ENCODE peak calls at places on chromosomes 3 and 15, in nine cellular contexts. J, D, M, X, Q, T, H, W and F are unnamed samples. For H3K4me1, the result is how much of the 10 kb centered on the place peaks cover.

GRCh38 chr3:196983186-196983585 is 14.6 kb upstream of the PIGZ start:
- DNase-seq in J (no peak), D (no peak), M (peak), X (no peak), Q (no peak), T (no peak), H (no peak), W (no peak), F (no peak)

GRCh38 chr3:23590874-23591273 is 214.9 kb upstream of the UBE2E1 start:
- DNase-seq in J (no peak), D (no peak), M (no peak), X (no peak), Q (no peak), T (no peak), H (no peak), W (no peak), F (no peak)

GRCh38 chr3:9727041-9727595 is 4.4 kb upstream of the BRPF1 start:
- DNase-seq in J (no peak), D (no peak), M (peak), X (no peak), Q (no peak), T (no peak), H (no peak), W (no peak), F (no peak)

GRCh38 chr15:100468265-100468664 is 60.5 kb downstream of the CERS3 start:
- DNase-seq in J (no peak), D (no peak), M (no peak), X (peak), Q (peak), T (no peak), H (no peak), W (peak), F (no peak)

GRCh38 chr15:80478075-80478474 is 73.9 kb downstream of the ARNT2 start:
- DNase-seq in J (no peak), D (no peak), M (no peak), X (no peak), Q (no peak), T (no peak), H (no peak), W (no peak), F (no peak)

GRCh38 chr15:38189651-38190280 is 62.9 kb upstream of the SPRED1 start:
- DNase-seq in J (no peak), D (no peak), M (no peak), X (no peak), Q (no peak), T (no peak), H (no peak), W (no peak), F (no peak)

GRCh38 chr15:25668901-25669300 is 194.2 kb downstream of the ATP10A start:
- DNase-seq in J (no peak), D (no peak), M (no peak), X (no peak), Q (no peak), T (no peak), H (no peak), W (no peak), F (no peak)

GRCh38 chr15:36544518-36545383 is 34.7 kb upstream of the CDIN1 start:
- DNase-seq in J (no peak), D (no peak), M (no peak), X (no peak), Q (no peak), T (no peak), H (no peak), W (no peak), F (no peak)

GRCh38 chr3:9214599-9214998 is 34.8 kb downstream of the SRGAP3 start:
- DNase-seq in J (no peak), D (no peak), M (no peak), X (no peak), Q (no peak), T (no peak), H (no peak), W (no peak), F (no peak)

GRCh38 chr3:139346771-139347170 is 3.0 kb downstream of the MRPS22 start:
- DNase-seq in J (no peak), D (no peak), M (no peak), X (no peak), Q (no peak), T (no peak), H (no peak), W (no peak), F (no peak)

GRCh38 chr3:168117853-168118313 is 22.2 kb upstream of the GOLIM4 start:
- DNase-seq in J (no peak), D (no peak), M (peak), X (peak), Q (no peak), T (no peak), H (no peak), W (no peak), F (no peak)

GRCh38 chr3:197541756-197542539 is 13.8 kb downstream of the BDH1 start:
- DNase-seq in J (peak), D (peak), M (peak), X (no peak), Q (peak), T (peak), H (peak), W (peak), F (no peak)

GRCh38 chr3:142976621-142977398 is 13.3 kb upstream of the PAQR9 start:
- DNase-seq in J (no peak), D (peak), M (peak), X (peak), Q (peak), T (peak), H (peak), W (peak), F (no peak)

GRCh38 chr15:100787567-100787941 is 92.1 kb upstream of the ALDH1A3 start:
- DNase-seq in J (no peak), D (no peak), M (no peak), X (no peak), Q (no peak), T (peak), H (no peak), W (no peak), F (no peak)

GRCh38 chr3:119831022-119831421 is 49.1 kb downstream of the NR1I2 start:
- DNase-seq in J (no peak), D (no peak), M (no peak), X (no peak), Q (no peak), T (no peak), H (no peak), W (no peak), F (no peak)

GRCh38 chr3:6417174-6417573 is 443.7 kb upstream of the GRM7 start:
- DNase-seq in J (no peak), D (no peak), M (no peak), X (no peak), Q (no peak), T (no peak), H (no peak), W (no peak), F (no peak)

GRCh38 chr3:159488657-159489056 is 500.0 kb upstream of the IL12A start:
- DNase-seq in J (no peak), D (no peak), M (no peak), X (no peak), Q (no peak), T (no peak), H (no peak), W (no peak), F (no peak)

GRCh38 chr3:37777835-37778234 is 83.8 kb upstream of the CTDSPL start:
- DNase-seq in J (no peak), D (no peak), M (no peak), X (no peak), Q (no peak), T (no peak), H (no peak), W (no peak), F (no peak)

GRCh38 chr3:40899286-40899712 is 300.0 kb upstream of the CTNNB1 start:
- DNase-seq in J (no peak), D (no peak), M (no peak), X (no peak), Q (no peak), T (no peak), H (no peak), W (no peak), F (no peak)

GRCh38 chr15:32682569-32682968 is 35.2 kb upstream of the GREM1 start:
- DNase-seq in J (no peak), D (no peak), M (no peak), X (no peak), Q (no peak), T (no peak), H (no peak), W (no peak), F (no peak)

GRCh38 chr3:127000128-127000527 is 17.2 kb downstream of the PLXNA1 start:
- DNase-seq in J (no peak), D (no peak), M (no peak), X (no peak), Q (no peak), T (no peak), H (no peak), W (no peak), F (no peak)
- H3K4me1 ChIP-seq in J (half or more), D (under half), M (under half), X (under half), Q (under half), T (half or more), H (under half), W (under half), F (half or more)

DNA sequence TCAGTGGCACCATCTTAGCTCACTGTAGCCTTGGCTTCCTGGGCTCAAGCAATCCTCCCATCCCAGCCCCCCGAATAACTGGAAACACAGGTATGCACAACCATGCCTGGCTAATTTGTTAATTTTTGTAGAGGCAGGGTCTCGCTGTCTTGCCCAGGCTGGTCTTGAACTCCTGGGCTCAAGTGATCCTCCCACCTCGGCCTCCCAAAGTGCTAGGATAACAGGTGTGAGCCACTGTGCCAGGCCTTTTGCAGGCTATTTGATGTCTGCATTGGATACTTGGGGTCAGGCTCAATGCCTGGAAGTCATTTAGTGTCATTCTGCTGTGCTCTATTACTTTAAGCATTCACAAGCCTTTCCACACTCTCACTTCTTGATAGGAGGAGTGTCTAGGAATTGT is 17.6 kb downstream of the LIMD1 start:
- DNase-seq in J (no peak), D (no peak), M (no peak), X (no peak), Q (no peak), T (no peak), H (no peak), W (no peak), F (no peak)
- H3K4me3 ChIP-seq in J (no peak), D (no peak), M (no peak), X (no peak), Q (no peak), T (no peak), H (no peak), W (no peak), F (no peak)

GRCh38 chr3:18843930-18844329 is 304.4 kb upstream of the KCNH8 start:
- DNase-seq in J (no peak), D (no peak), M (no peak), X (no peak), Q (no peak), T (no peak), H (no peak), W (no peak), F (no peak)

GRCh38 chr3:18853269-18853668 is 295.0 kb upstream of the KCNH8 start:
- DNase-seq in J (no peak), D (no peak), M (no peak), X (no peak), Q (no peak), T (no peak), H (no peak), W (no peak), F (no peak)

GRCh38 chr3:18843188-18843587 is 305.1 kb upstream of the KCNH8 start:
- DNase-seq in J (no peak), D (no peak), M (no peak), X (no peak), Q (no peak), T (no peak), H (no peak), W (no peak), F (no peak)

DNA sequence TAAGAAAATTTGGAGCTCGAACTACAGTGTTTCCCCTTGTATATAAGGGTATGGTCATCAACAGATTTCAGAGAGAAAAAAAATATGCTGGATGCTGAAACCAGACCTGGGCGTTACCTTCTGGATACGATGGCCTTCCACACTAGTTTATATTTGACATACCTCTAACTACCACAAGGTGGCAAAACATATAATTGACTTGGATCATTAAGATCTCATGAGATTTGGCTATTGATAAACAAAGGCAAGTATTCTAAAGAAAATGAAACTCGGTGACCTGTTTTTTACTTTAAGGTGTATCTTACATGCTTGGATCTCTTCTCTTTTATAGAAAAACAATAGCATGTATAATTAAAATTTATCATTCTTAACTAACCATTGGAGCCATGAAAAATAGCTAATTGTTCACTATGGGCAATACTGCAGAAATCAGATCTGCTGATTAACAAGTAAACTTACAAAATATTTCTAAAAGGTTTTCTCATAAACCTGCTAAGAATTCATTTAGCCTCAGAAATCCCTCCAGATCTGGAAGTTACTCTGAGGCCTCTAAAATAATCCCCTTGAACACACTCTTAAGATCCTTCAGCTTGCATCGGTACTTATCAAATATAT is 300.6 kb upstream of the KCNH8 start:
- DNase-seq in J (no peak), D (no peak), M (peak), X (no peak), Q (no peak), T (no peak), H (no peak), W (no peak), F (no peak)
- TF ChIP-seq CTCF in J (peak), D (no peak), M (no peak), X (no peak), Q (no peak), T (no peak), H (no peak), W (no peak), F (no peak)

GRCh38 chr3:29693863-29694262 is 413.0 kb downstream of the RBMS3 start:
- DNase-seq in J (no peak), D (peak), M (no peak), X (no peak), Q (no peak), T (no peak), H (no peak), W (no peak), F (no peak)
- H3K4me1 ChIP-seq in J (under half), D (under half), M (under half), X (under half), Q (under half), T (under half), H (under half), W (under half), F (under half)

GRCh38 chr15:48795901-48796300 is 15.0 kb downstream of the CEP152 start:
- DNase-seq in J (no peak), D (no peak), M (peak), X (no peak), Q (no peak), T (no peak), H (no peak), W (no peak), F (no peak)

GRCh38 chr15:48798319-48798718 is 12.6 kb downstream of the CEP152 start:
- DNase-seq in J (no peak), D (no peak), M (no peak), X (no peak), Q (no peak), T (no peak), H (no peak), W (no peak), F (no peak)

GRCh38 chr15:48794697-48795134 is 16.2 kb downstream of the CEP152 start:
- DNase-seq in J (no peak), D (no peak), M (no peak), X (no peak), Q (no peak), T (no peak), H (no peak), W (no peak), F (no peak)

GRCh38 chr15:48796930-48797329 is 13.9 kb downstream of the CEP152 start:
- DNase-seq in J (no peak), D (no peak), M (no peak), X (no peak), Q (no peak), T (no peak), H (no peak), W (no peak), F (no peak)

DNA sequence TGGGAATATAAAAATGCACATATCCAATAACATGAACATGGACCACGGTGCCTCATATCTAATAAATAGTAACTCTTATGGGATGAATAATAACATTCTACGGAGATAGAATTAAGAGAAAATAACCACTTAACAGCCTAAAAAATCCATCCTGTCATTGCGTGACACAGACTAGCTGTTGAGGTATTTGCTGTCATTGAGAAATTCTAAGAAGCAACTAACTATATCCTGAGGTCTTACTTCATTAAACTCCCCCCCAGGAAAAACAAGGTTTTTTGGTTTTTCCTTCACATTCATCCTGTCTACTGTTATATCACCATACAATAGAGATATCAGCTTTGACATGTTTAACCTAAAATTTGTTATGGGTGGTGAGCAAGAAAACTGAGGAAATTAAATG is 14.3 kb downstream of the CEP152 start:
- DNase-seq in J (no peak), D (no peak), M (no peak), X (no peak), Q (no peak), T (no peak), H (no peak), W (no peak), F (no peak)
- H3K4me3 ChIP-seq in J (no peak), D (no peak), M (no peak), X (no peak), Q (no peak), T (no peak), H (no peak), W (peak), F (no peak)

GRCh38 chr3:109532257-109533216 is 195.2 kb upstream of the DPPA4 start:
- DNase-seq in J (no peak), D (no peak), M (no peak), X (peak), Q (no peak), T (no peak), H (no peak), W (no peak), F (no peak)
- TF ChIP-seq CTCF in J (no peak), D (no peak), M (no peak), X (no peak), Q (peak), T (no peak), H (peak), W (no peak), F (no peak)

DNA sequence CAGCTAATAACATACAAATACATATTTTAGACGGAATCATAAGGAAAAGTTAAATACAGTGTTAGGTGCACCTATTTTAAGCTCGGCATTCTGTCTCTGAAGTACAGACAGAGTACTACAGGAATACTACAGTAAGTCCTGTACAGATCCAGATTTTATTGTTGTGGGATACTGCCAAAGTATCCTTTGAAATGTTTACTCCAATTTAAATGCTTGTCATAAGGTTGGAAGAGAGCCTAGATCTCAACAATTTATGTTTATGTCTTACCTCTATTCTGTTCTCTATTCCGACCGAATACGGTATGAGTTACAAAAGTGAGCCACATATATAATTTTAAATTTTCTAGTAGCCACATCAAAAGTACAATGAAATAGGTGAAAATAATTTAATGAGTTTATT is 25.3 kb downstream of the PLD1 start:
- DNase-seq in J (no peak), D (no peak), M (no peak), X (no peak), Q (no peak), T (no peak), H (no peak), W (no peak), F (no peak)
- H3K4me1 ChIP-seq in J (under half), D (under half), M (under half), X (under half), Q (under half), T (under half), H (under half), W (under half), F (under half)